ENCODE peak calls at places on chromosomes 6 and 20, in six cellular contexts. Z is psoas muscle, Y is IMR-90, M is stomach, O is endothelial cell of umbilical vein, A is neural progenitor cell. B is an unnamed sample.

GRCh38 chr20:36084897-36085617 is 69.5 kb upstream of the EPB41L1 start:
- DNase-seq in Z (no peak), Y (no peak), M (no peak), O (no peak), A (no peak), B (peak; percentile 37)

GRCh38 chr6:144150673-144151009 is 324 bp downstream of the STX11 start:
- DNase-seq in Z (no peak), Y (peak; percentile 18), M (no peak), O (peak; percentile 56), A (peak; percentile 68), B (peak; percentile 26)

GRCh38 chr20:63520594-63520938 is at the start of gene PPDPF:
- DNase-seq in Z (peak; percentile 91), Y (peak; percentile 72), M (peak; percentile 89), O (peak; percentile 68), A (no peak), B (peak; percentile 72)

GRCh38 chr6:142810952-142811514 is 133.9 kb downstream of the HIVEP2 start:
- DNase-seq in Z (no peak), Y (peak; percentile 88), M (no peak), O (no peak), A (no peak), B (peak; percentile 68)

GRCh38 chr6:38982470-38982869 is 66.1 kb upstream of the GLP1R start:
- DNase-seq in Z (no peak), Y (no peak), M (no peak), O (no peak), A (no peak), B (no peak)

GRCh38 chr6:111361648-111362047 is 121.4 kb downstream of the REV3L start:
- DNase-seq in Z (no peak), Y (peak; percentile 43), M (no peak), O (peak; percentile 46), A (peak; percentile 70), B (peak; percentile 67)

GRCh38 chr6:115323001-115323400 is 737.7 kb downstream of the FRK start:
- DNase-seq in Z (no peak), Y (no peak), M (no peak), O (no peak), A (no peak), B (no peak)

GRCh38 chr6:165186041-165186440 is 123.4 kb downstream of the C6orf118 start:
- DNase-seq in Z (no peak), Y (no peak), M (no peak), O (no peak), A (no peak), B (no peak)

GRCh38 chr20:33697129-33697528 is 10.9 kb upstream of the E2F1 start:
- DNase-seq in Z (peak; percentile 71), Y (peak; percentile 44), M (no peak), O (no peak), A (no peak), B (no peak)

GRCh38 chr20:11912013-11912663 is 5.6 kb upstream of the BTBD3 start:
- DNase-seq in Z (no peak), Y (no peak), M (no peak), O (peak; percentile 16), A (peak; percentile 21), B (no peak)

GRCh38 chr6:41581381-41581991 is 35.3 kb downstream of the FOXP4 start:
- DNase-seq in Z (peak; percentile 75), Y (peak; percentile 89), M (no peak), O (peak; percentile 85), A (no peak), B (peak; percentile 95)

GRCh38 chr6:44146685-44147084 is 11.9 kb upstream of the CAPN11 start:
- DNase-seq in Z (no peak), Y (no peak), M (no peak), O (no peak), A (no peak), B (no peak)

GRCh38 chr6:69791065-69791471 is 5.7 kb downstream of the LMBRD1 start:
- DNase-seq in Z (no peak), Y (peak; percentile 4), M (no peak), O (no peak), A (no peak), B (peak; percentile 11)

GRCh38 chr6:169108753-169109152 is 144.9 kb downstream of the THBS2 start:
- DNase-seq in Z (no peak), Y (no peak), M (no peak), O (no peak), A (no peak), B (no peak)

GRCh38 chr6:125836466-125836865 is 45.7 kb downstream of the NCOA7 start:
- DNase-seq in Z (no peak), Y (no peak), M (no peak), O (no peak), A (no peak), B (no peak)

GRCh38 chr6:125831660-125832059 is 40.9 kb downstream of the NCOA7 start:
- DNase-seq in Z (no peak), Y (no peak), M (no peak), O (no peak), A (no peak), B (peak; percentile 26)

GRCh38 chr6:125832396-125832795 is 41.6 kb downstream of the NCOA7 start:
- DNase-seq in Z (no peak), Y (no peak), M (no peak), O (no peak), A (no peak), B (no peak)

GRCh38 chr6:125834347-125834746 is 43.6 kb downstream of the NCOA7 start:
- DNase-seq in Z (no peak), Y (no peak), M (no peak), O (peak; percentile 50), A (no peak), B (no peak)

GRCh38 chr6:125835221-125835744 is 44.5 kb downstream of the NCOA7 start:
- DNase-seq in Z (peak; percentile 47), Y (peak; percentile 75), M (no peak), O (peak; percentile 91), A (no peak), B (peak; percentile 65)
- H3K27ac ChIP-seq in Z (peak overlapping the region; percentile 13), Y (no peak overlapping the region), M (peak overlapping the region; percentile 53), O (peak overlapping the region; percentile 66), A (no peak overlapping the region), B (no peak overlapping the region)

GRCh38 chr20:44182863-44183262 is 4.1 kb downstream of the JPH2 start:
- DNase-seq in Z (no peak), Y (no peak), M (no peak), O (no peak), A (no peak), B (no peak)
- H3K27ac ChIP-seq in Z (peak overlapping the region; percentile 97), Y (no peak overlapping the region), M (peak overlapping the region; percentile 80), O (no peak overlapping the region), A (no peak overlapping the region), B (no peak overlapping the region)

GRCh38 chr6:20538131-20538662 is 3.9 kb downstream of the CDKAL1 start:
- DNase-seq in Z (no peak), Y (no peak), M (no peak), O (no peak), A (peak; percentile 33), B (no peak)

GRCh38 chr6:20533746-20534294 is 437 bp upstream of the CDKAL1 start:
- DNase-seq in Z (no peak), Y (no peak), M (no peak), O (peak; percentile 10), A (no peak), B (no peak)

GRCh38 chr6:20534295-20534897 is at the start of gene CDKAL1:
- DNase-seq in Z (peak; percentile 93), Y (peak; percentile 93), M (peak; percentile 92), O (peak; percentile 94), A (peak; percentile 88), B (peak; percentile 94)

GRCh38 chr6:20532881-20533280 is 1.4 kb upstream of the CDKAL1 start:
- DNase-seq in Z (no peak), Y (no peak), M (no peak), O (no peak), A (no peak), B (no peak)

DNA sequence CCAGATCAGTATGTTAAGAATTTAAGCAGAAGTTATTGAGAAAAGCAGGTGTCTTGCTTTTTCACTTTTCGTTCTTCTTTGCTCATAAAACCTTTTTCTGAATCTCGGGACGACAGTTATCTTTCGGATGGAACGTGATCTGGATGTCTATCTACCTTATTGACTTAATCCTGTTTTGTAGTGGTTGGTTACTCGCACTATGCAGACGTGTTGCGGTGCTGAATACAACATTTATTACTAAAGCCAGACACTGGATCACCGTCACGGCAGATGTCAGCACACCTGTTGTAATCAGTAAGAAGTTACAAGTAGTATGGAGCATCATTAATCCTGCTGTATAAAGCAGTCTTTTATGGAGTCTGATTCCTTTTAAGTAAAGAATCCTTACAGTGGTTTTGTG is 649 bp downstream of the CDKAL1 start:
- DNase-seq in Z (no peak), Y (no peak), M (no peak), O (no peak), A (no peak), B (no peak)
- H3K27ac ChIP-seq in Z (peak overlapping the region; percentile 86), Y (no peak overlapping the region), M (peak overlapping the region; percentile 92), O (peak overlapping the region; percentile 77), A (no peak overlapping the region), B (no peak overlapping the region)

GRCh38 chr6:139540276-139540675 is 165.8 kb upstream of the CITED2 start:
- DNase-seq in Z (peak; percentile 67), Y (peak; percentile 77), M (peak; percentile 39), O (peak; percentile 32), A (no peak), B (peak; percentile 88)

GRCh38 chr6:139542351-139542750 is 167.9 kb upstream of the CITED2 start:
- DNase-seq in Z (no peak), Y (no peak), M (no peak), O (no peak), A (no peak), B (no peak)

GRCh38 chr6:139536751-139537617 is 162.5 kb upstream of the CITED2 start:
- DNase-seq in Z (no peak), Y (no peak), M (peak; percentile 49), O (peak; percentile 60), A (no peak), B (no peak)

GRCh38 chr6:139538366-139538765 is 163.9 kb upstream of the CITED2 start:
- DNase-seq in Z (no peak), Y (no peak), M (no peak), O (peak; percentile 83), A (no peak), B (peak; percentile 70)

GRCh38 chr6:139539852-139540251 is 165.4 kb upstream of the CITED2 start:
- DNase-seq in Z (peak; percentile 88), Y (peak; percentile 98), M (peak; percentile 50), O (peak; percentile 13), A (no peak), B (peak; percentile 98)
- H3K27ac ChIP-seq in Z (peak overlapping the region; percentile 86), Y (peak overlapping the region; percentile 86), M (peak overlapping the region; percentile 78), O (peak overlapping the region; percentile 24), A (no peak overlapping the region), B (peak overlapping the region; percentile 59)

GRCh38 chr6:139984317-139984716 is 609.9 kb upstream of the CITED2 start:
- DNase-seq in Z (no peak), Y (no peak), M (no peak), O (no peak), A (no peak), B (no peak)
- H3K27ac ChIP-seq in Z (no peak overlapping the region), Y (peak overlapping the region; percentile 62), M (peak overlapping the region; percentile 54), O (no peak overlapping the region), A (no peak overlapping the region), B (peak overlapping the region; percentile 99)

DNA sequence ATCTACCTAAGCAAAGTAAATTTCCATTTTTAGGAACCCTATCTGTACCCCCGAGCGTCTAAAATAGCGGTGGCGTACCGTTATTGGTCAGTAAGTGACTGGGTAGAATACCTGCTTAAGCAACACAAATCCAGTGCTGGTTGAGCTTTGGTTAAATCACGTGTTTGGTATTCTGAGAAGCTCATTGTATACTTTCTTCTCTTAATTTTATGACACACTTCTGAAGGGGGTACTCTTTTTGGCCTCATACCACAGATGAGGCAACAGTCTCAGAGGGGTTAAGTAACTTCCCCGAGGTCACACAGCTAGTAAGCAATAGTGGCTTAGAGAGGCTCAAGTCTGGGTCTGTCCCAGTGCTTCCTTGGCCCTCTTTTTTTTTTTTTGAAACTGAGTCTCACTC is 151.2 kb downstream of the TFAP2C start:
- DNase-seq in Z (no peak), Y (no peak), M (no peak), O (no peak), A (no peak), B (peak; percentile 33)
- H3K27ac ChIP-seq in Z (no peak overlapping the region), Y (no peak overlapping the region), M (no peak overlapping the region), O (no peak overlapping the region), A (no peak overlapping the region), B (no peak overlapping the region)

B was measured in mesenchymal stem cell.